ENCODE peak calls at places on chromosomes 13 and 19, in seven cellular contexts. P is COR-L47; M is H1; Z is HFFc6; D is naive thymus-derived CD8-positive, alpha-beta T cell; V is HEK293T; E is cardiac fibroblast. B is an unnamed sample.

GRCh38 chr13:38341149-38341692 is 8.4 kb upstream of the UFM1 start:
- DNase-seq in V (no peak), E (no peak), D (no peak), Z (no peak), M (no peak), P (no peak), B (no peak)

GRCh38 chr13:27933580-27934328 is 14.0 kb downstream of the PDX1 start:
- DNase-seq in M (no peak), E (no peak), V (no peak), D (no peak), Z (no peak), P (no peak), B (no peak)

GRCh38 chr19:6394831-6395230 is 1.9 kb upstream of the GTF2F1 start:
- DNase-seq in Z (no peak), E (no peak), D (no peak), M (no peak), P (no peak), V (no peak), B (no peak)

GRCh38 chr13:112184851-112185371 is 118.0 kb downstream of the SOX1 start:
- DNase-seq in E (no peak), D (no peak), P (no peak), Z (no peak), V (no peak), M (no peak), B (peak; percentile 53)

GRCh38 chr13:79581870-79582315 is 100.9 kb downstream of the NDFIP2 start:
- DNase-seq in M (no peak), P (no peak), Z (no peak), E (peak; percentile 74), D (no peak), V (no peak), B (no peak)

GRCh38 chr19:48925240-48925843 is 8.2 kb upstream of the DHDH start:
- DNase-seq in P (no peak), V (no peak), D (no peak), M (no peak), Z (peak; percentile 75), E (peak; percentile 67), B (no peak)

GRCh38 chr19:33333151-33333550 is 30.8 kb upstream of the CEBPA start:
- DNase-seq in E (no peak), D (no peak), P (no peak), V (no peak), M (no peak), Z (no peak), B (no peak)

GRCh38 chr19:57363734-57364181 is 407 bp downstream of the TRAPPC2B start:
- DNase-seq in D (no peak), M (no peak), P (no peak), E (no peak), Z (no peak), V (peak; percentile 17), B (peak; percentile 79)

GRCh38 chr13:73677041-73677589 is 457.1 kb downstream of the KLF12 start:
- DNase-seq in M (no peak), D (no peak), V (no peak), Z (peak; percentile 7), E (peak; percentile 74), P (no peak), B (no peak)

GRCh38 chr13:99647593-99647980 is 146.3 kb downstream of the TM9SF2 start:
- DNase-seq in D (no peak), Z (no peak), M (no peak), P (no peak), E (no peak), V (no peak), B (no peak)

GRCh38 chr19:3698386-3698950 is 1.8 kb downstream of the PIP5K1C start:
- DNase-seq in Z (peak; percentile 19), D (peak; percentile 12), M (no peak), P (no peak), E (no peak), V (no peak), B (no peak)

GRCh38 chr13:31909889-31910551 is 121.6 kb upstream of the FRY start:
- DNase-seq in E (peak; percentile 80), P (peak; percentile 68), D (peak; percentile 49), Z (peak; percentile 63), M (no peak), V (peak; percentile 33), B (no peak)

GRCh38 chr13:111005364-111005763 is 90.5 kb upstream of the ANKRD10 start:
- DNase-seq in D (no peak), M (no peak), E (peak; percentile 42), Z (peak; percentile 15), V (no peak), P (no peak), B (no peak)

GRCh38 chr19:13978306-13978705 is 26.0 kb downstream of the DCAF15 start:
- DNase-seq in E (peak; percentile 58), V (no peak), D (no peak), P (peak; percentile 85), Z (no peak), M (peak; percentile 94), B (peak; percentile 93)

GRCh38 chr19:47283405-47284059 is 8.8 kb downstream of the INAFM1 start:
- DNase-seq in P (no peak), E (no peak), V (no peak), D (no peak), Z (no peak), M (no peak), B (no peak)

GRCh38 chr13:41588899-41589298 is 131.5 kb downstream of the RGCC start:
- DNase-seq in D (no peak), P (no peak), Z (peak; percentile 95), E (peak; percentile 74), V (no peak), M (no peak), B (no peak)

GRCh38 chr19:35141627-35142401 is 1.2 kb upstream of the FXYD7 start:
- DNase-seq in P (no peak), D (peak; percentile 20), M (no peak), Z (no peak), V (no peak), E (no peak), B (no peak)

GRCh38 chr19:5369962-5370367 is 29.4 kb upstream of the PTPRS start:
- DNase-seq in E (peak; percentile 27), M (peak; percentile 33), V (peak; percentile 74), Z (peak; percentile 15), P (no peak), D (no peak), B (no peak)

B was measured in posterior vena cava.